ENCODE peak calls at places on chromosomes 4 and X, in ten cellular contexts. H is RWPE2; T is COR-L47; R is adipocyte; J is SW480; S is activated CD4-positive, CD25-positive, alpha-beta regulatory T cell treated with anti-CD3 and anti-CD28 coated beads, Interleukin-2, amount 50 U/mL, for 16 hours; Q is activated CD4-positive, alpha-beta T cell treated with anti-CD3 and anti-CD28 coated beads, Interleukin-2, amount 10 ng/mL, durations not matched to agents 7 days and 5 days; M is heart left ventricle; N is lower leg skin; U is islet precursor cell. K is an unnamed sample.

GRCh38 chr4:139266583-139267257 is 13.3 kb downstream of the MGARP start:
- DNase-seq in H (no peak), T (no peak), R (peak; percentile 82), J (peak; percentile 60), S (peak; percentile 32), Q (peak; percentile 76), M (peak; percentile 71), N (peak; percentile 51), U (peak; percentile 88), K (peak; percentile 98)

GRCh38 chrX:136812286-136812685 is 31.6 kb upstream of the ARHGEF6 start:
- DNase-seq in H (no peak), T (no peak), R (peak; percentile 66), J (no peak), S (no peak), Q (no peak), M (no peak), N (no peak), U (no peak), K (no peak)

GRCh38 chr4:8819019-8819418 is 52.6 kb downstream of the HMX1 start:
- DNase-seq in H (no peak), T (no peak), R (no peak), J (no peak), S (no peak), Q (no peak), M (peak; percentile 1), N (peak; percentile 2), U (peak; percentile 40), K (no peak)

GRCh38 chr4:188811116-188811515 is 671.9 kb downstream of the TRIML1 start:
- DNase-seq in H (no peak), T (no peak), R (no peak), J (no peak), S (no peak), Q (no peak), M (no peak), N (no peak), U (no peak), K (no peak)

GRCh38 chr4:152115794-152116193 is 355.0 kb upstream of the GATB start:
- DNase-seq in H (no peak), T (no peak), R (no peak), J (no peak), S (no peak), Q (peak; percentile 63), M (peak; percentile 35), N (no peak), U (no peak), K (no peak)

GRCh38 chr4:125736057-125736456 is 421.3 kb downstream of the FAT4 start:
- DNase-seq in H (no peak), T (no peak), R (peak; percentile 63), J (no peak), S (no peak), Q (no peak), M (no peak), N (no peak), U (no peak), K (no peak)

GRCh38 chr4:75729836-75730235 is 5.5 kb downstream of the USO1 start:
- DNase-seq in H (no peak), T (no peak), R (no peak), J (no peak), S (no peak), Q (no peak), M (no peak), N (no peak), U (no peak), K (no peak)

GRCh38 chrX:11864171-11864570 is 106.1 kb downstream of the MSL3 start:
- DNase-seq in H (no peak), T (no peak), R (no peak), J (no peak), S (no peak), Q (no peak), M (no peak), N (no peak), U (no peak), K (no peak)

GRCh38 chr4:87716350-87717041 is 66.4 kb downstream of the DMP1 start:
- DNase-seq in H (no peak), T (no peak), R (no peak), J (no peak), S (no peak), Q (no peak), M (peak; percentile 77), N (no peak), U (no peak), K (no peak)

GRCh38 chr4:141524116-141524515 is 112.3 kb upstream of the IL15 start:
- DNase-seq in H (no peak), T (no peak), R (peak; percentile 53), J (no peak), S (no peak), Q (no peak), M (no peak), N (no peak), U (no peak), K (no peak)

GRCh38 chr4:174324725-174325124 is 41.0 kb downstream of the CEP44 start:
- DNase-seq in H (no peak), T (no peak), R (no peak), J (no peak), S (no peak), Q (no peak), M (no peak), N (no peak), U (no peak), K (no peak)

GRCh38 chrX:47523297-47523696 is 37.7 kb upstream of the ARAF start:
- DNase-seq in H (peak; percentile 56), T (peak; percentile 72), R (peak; percentile 86), J (peak; percentile 72), S (peak; percentile 55), Q (peak; percentile 76), M (peak; percentile 80), N (peak; percentile 50), U (peak; percentile 87), K (peak; percentile 68)

GRCh38 chr4:24778427-24779225 is 16.7 kb upstream of the SOD3 start:
- DNase-seq in H (no peak), T (no peak), R (peak; percentile 98), J (no peak), S (no peak), Q (no peak), M (peak; percentile 18), N (peak; percentile 87), U (no peak), K (no peak)

GRCh38 chr4:182929296-182929695 is 12.1 kb upstream of the DCTD start:
- DNase-seq in H (no peak), T (no peak), R (peak; percentile 79), J (no peak), S (no peak), Q (no peak), M (no peak), N (no peak), U (peak; percentile 72), K (no peak)

GRCh38 chr4:125085-125820 is 952 bp downstream of the ZNF718 start:
- DNase-seq in H (no peak), T (peak; percentile 63), R (peak; percentile 36), J (peak; percentile 12), S (no peak), Q (peak; percentile 16), M (peak; percentile 25), N (no peak), U (peak; percentile 84), K (no peak)

GRCh38 chrX:115946059-115946458 is 224.5 kb upstream of the AGTR2 start:
- DNase-seq in H (no peak), T (no peak), R (no peak), J (no peak), S (no peak), Q (no peak), M (no peak), N (no peak), U (no peak), K (no peak)

GRCh38 chr4:135184715-135185114 is 983.1 kb upstream of the PABPC4L start:
- DNase-seq in H (no peak), T (no peak), R (no peak), J (no peak), S (no peak), Q (no peak), M (no peak), N (no peak), U (no peak), K (no peak)

GRCh38 chr4:42339935-42340406 is 57.3 kb upstream of the SHISA3 start:
- DNase-seq in H (no peak), T (no peak), R (no peak), J (no peak), S (no peak), Q (no peak), M (peak; percentile 46), N (no peak), U (peak; percentile 71), K (no peak)

GRCh38 chrX:46758163-46758955 is 559 bp downstream of the SLC9A7 start:
- DNase-seq in H (no peak), T (no peak), R (peak; percentile 39), J (peak; percentile 23), S (no peak), Q (peak; percentile 20), M (no peak), N (no peak), U (no peak), K (no peak)

GRCh38 chr4:176256921-176257320 is 12.1 kb downstream of the ASB5 start:
- DNase-seq in H (no peak), T (no peak), R (no peak), J (no peak), S (no peak), Q (no peak), M (no peak), N (no peak), U (no peak), K (no peak)

GRCh38 chr4:68175562-68176155 is 46.0 kb upstream of the TMPRSS11F start:
- DNase-seq in H (no peak), T (peak; percentile 33), R (peak; percentile 89), J (peak; percentile 38), S (peak; percentile 2), Q (peak; percentile 61), M (no peak), N (no peak), U (no peak), K (peak; percentile 74)

GRCh38 chrX:68868902-68869800 is 40.3 kb downstream of the EFNB1 start:
- DNase-seq in H (no peak), T (no peak), R (no peak), J (peak; percentile 47), S (no peak), Q (no peak), M (no peak), N (no peak), U (no peak), K (no peak)

GRCh38 chrX:50747471-50747900 is 66.5 kb downstream of the SHROOM4 start:
- DNase-seq in H (no peak), T (no peak), R (peak; percentile 61), J (peak; percentile 26), S (no peak), Q (peak; percentile 6), M (peak; percentile 7), N (no peak), U (no peak), K (no peak)

K was measured in MM.1S.